ENCODE peak calls at places on chromosomes 1 and 21, in eight cellular contexts. One of them, this sample, is unnamed.

GRCh38 chr1:201702936-201703335 is 126.0 kb upstream of the IPO9 start:
- DNase-seq in WERI-Rb-1: peak
- DNase-seq in body of pancreas: peak
- DNase-seq in right lobe of liver: no peak
- DNase-seq in brain microvascular endothelial cell: no peak
- DNase-seq in A673: no peak
- DNase-seq in kidney: no peak
- DNase-seq in ascending aorta: no peak
- DNase-seq in this sample: peak

GRCh38 chr1:153730468-153730988 is 2.7 kb downstream of the INTS3 start:
- DNase-seq in WERI-Rb-1: no peak
- DNase-seq in body of pancreas: no peak
- DNase-seq in right lobe of liver: no peak
- DNase-seq in brain microvascular endothelial cell: no peak
- DNase-seq in A673: no peak
- DNase-seq in kidney: no peak
- DNase-seq in ascending aorta: no peak
- DNase-seq in this sample: no peak

GRCh38 chr1:103180660-103181059 is 72.3 kb upstream of the COL11A1 start:
- DNase-seq in WERI-Rb-1: no peak
- DNase-seq in body of pancreas: no peak
- DNase-seq in right lobe of liver: no peak
- DNase-seq in brain microvascular endothelial cell: peak
- DNase-seq in A673: peak
- DNase-seq in kidney: no peak
- DNase-seq in ascending aorta: no peak
- DNase-seq in this sample: no peak

GRCh38 chr21:31872452-31873274 is at the start of gene HUNK:
- DNase-seq in WERI-Rb-1: peak
- DNase-seq in body of pancreas: peak
- DNase-seq in right lobe of liver: peak
- DNase-seq in brain microvascular endothelial cell: peak
- DNase-seq in A673: peak
- DNase-seq in kidney: peak
- DNase-seq in ascending aorta: no peak
- DNase-seq in this sample: peak

GRCh38 chr1:6010554-6010953 is 18.3 kb upstream of the NPHP4 start:
- DNase-seq in WERI-Rb-1: no peak
- DNase-seq in body of pancreas: no peak
- DNase-seq in right lobe of liver: no peak
- DNase-seq in brain microvascular endothelial cell: no peak
- DNase-seq in A673: no peak
- DNase-seq in kidney: peak
- DNase-seq in ascending aorta: no peak
- DNase-seq in this sample: no peak

GRCh38 chr1:34280509-34280908 is 103.8 kb downstream of the C1orf94 start:
- DNase-seq in WERI-Rb-1: no peak
- DNase-seq in body of pancreas: no peak
- DNase-seq in right lobe of liver: no peak
- DNase-seq in brain microvascular endothelial cell: no peak
- DNase-seq in A673: no peak
- DNase-seq in kidney: no peak
- DNase-seq in ascending aorta: no peak
- DNase-seq in this sample: no peak

GRCh38 chr1:115969509-115969908 is 6.8 kb upstream of the SLC22A15 start:
- DNase-seq in WERI-Rb-1: peak
- DNase-seq in body of pancreas: no peak
- DNase-seq in right lobe of liver: no peak
- DNase-seq in brain microvascular endothelial cell: no peak
- DNase-seq in A673: peak
- DNase-seq in kidney: no peak
- DNase-seq in ascending aorta: no peak
- DNase-seq in this sample: peak

GRCh38 chr1:212566522-212567479 is 41.8 kb upstream of the ATF3 start:
- DNase-seq in WERI-Rb-1: no peak
- DNase-seq in body of pancreas: peak
- DNase-seq in right lobe of liver: peak
- DNase-seq in brain microvascular endothelial cell: no peak
- DNase-seq in A673: peak
- DNase-seq in kidney: no peak
- DNase-seq in ascending aorta: no peak
- DNase-seq in this sample: no peak

GRCh38 chr1:29782846-29783500 is 546.7 kb downstream of the PTPRU start:
- DNase-seq in WERI-Rb-1: no peak
- DNase-seq in body of pancreas: no peak
- DNase-seq in right lobe of liver: no peak
- DNase-seq in brain microvascular endothelial cell: no peak
- DNase-seq in A673: no peak
- DNase-seq in kidney: no peak
- DNase-seq in ascending aorta: no peak
- DNase-seq in this sample: no peak

GRCh38 chr1:84353665-84354064 is 44.6 kb upstream of the DNASE2B start:
- DNase-seq in WERI-Rb-1: no peak
- DNase-seq in body of pancreas: no peak
- DNase-seq in right lobe of liver: no peak
- DNase-seq in brain microvascular endothelial cell: no peak
- DNase-seq in A673: peak
- DNase-seq in kidney: no peak
- DNase-seq in ascending aorta: no peak
- DNase-seq in this sample: no peak

GRCh38 chr1:45677751-45678245 is 8.5 kb downstream of the GPBP1L1 start:
- DNase-seq in WERI-Rb-1: no peak
- DNase-seq in body of pancreas: no peak
- DNase-seq in right lobe of liver: no peak
- DNase-seq in brain microvascular endothelial cell: no peak
- DNase-seq in A673: no peak
- DNase-seq in kidney: no peak
- DNase-seq in ascending aorta: no peak
- DNase-seq in this sample: no peak

GRCh38 chr1:118223426-118223825 is 38.4 kb upstream of the SPAG17 start:
- DNase-seq in WERI-Rb-1: peak
- DNase-seq in body of pancreas: no peak
- DNase-seq in right lobe of liver: no peak
- DNase-seq in brain microvascular endothelial cell: peak
- DNase-seq in A673: peak
- DNase-seq in kidney: no peak
- DNase-seq in ascending aorta: no peak
- DNase-seq in this sample: peak

GRCh38 chr1:54275349-54275748 is 75.4 kb downstream of the MRPL37 start:
- DNase-seq in WERI-Rb-1: no peak
- DNase-seq in body of pancreas: peak
- DNase-seq in right lobe of liver: peak
- DNase-seq in brain microvascular endothelial cell: no peak
- DNase-seq in A673: no peak
- DNase-seq in kidney: peak
- DNase-seq in ascending aorta: peak
- DNase-seq in this sample: peak

GRCh38 chr1:96096138-96097011 is 625.2 kb upstream of the PTBP2 start:
- DNase-seq in WERI-Rb-1: no peak
- DNase-seq in body of pancreas: no peak
- DNase-seq in right lobe of liver: no peak
- DNase-seq in brain microvascular endothelial cell: no peak
- DNase-seq in A673: no peak
- DNase-seq in kidney: no peak
- DNase-seq in ascending aorta: no peak
- DNase-seq in this sample: no peak

GRCh38 chr1:78036450-78036849 is 9.3 kb upstream of the GIPC2 start:
- DNase-seq in WERI-Rb-1: no peak
- DNase-seq in body of pancreas: no peak
- DNase-seq in right lobe of liver: no peak
- DNase-seq in brain microvascular endothelial cell: no peak
- DNase-seq in A673: no peak
- DNase-seq in kidney: no peak
- DNase-seq in ascending aorta: no peak
- DNase-seq in this sample: no peak

GRCh38 chr1:231213831-231214573 is 27.0 kb upstream of the GNPAT start:
- DNase-seq in WERI-Rb-1: no peak
- DNase-seq in body of pancreas: no peak
- DNase-seq in right lobe of liver: no peak
- DNase-seq in brain microvascular endothelial cell: no peak
- DNase-seq in A673: no peak
- DNase-seq in kidney: no peak
- DNase-seq in ascending aorta: no peak
- DNase-seq in this sample: no peak

GRCh38 chr1:32659581-32659980 is 8.6 kb downstream of the RBBP4 start:
- DNase-seq in WERI-Rb-1: no peak
- DNase-seq in body of pancreas: no peak
- DNase-seq in right lobe of liver: no peak
- DNase-seq in brain microvascular endothelial cell: no peak
- DNase-seq in A673: no peak
- DNase-seq in kidney: no peak
- DNase-seq in ascending aorta: no peak
- DNase-seq in this sample: no peak

GRCh38 chr1:117587479-117588356 is 18.1 kb upstream of the TENT5C start:
- DNase-seq in WERI-Rb-1: no peak
- DNase-seq in body of pancreas: no peak
- DNase-seq in right lobe of liver: no peak
- DNase-seq in brain microvascular endothelial cell: no peak
- DNase-seq in A673: no peak
- DNase-seq in kidney: no peak
- DNase-seq in ascending aorta: no peak
- DNase-seq in this sample: no peak

GRCh38 chr1:169102567-169102966 is 3.9 kb upstream of the ATP1B1 start:
- DNase-seq in WERI-Rb-1: no peak
- DNase-seq in body of pancreas: no peak
- DNase-seq in right lobe of liver: no peak
- DNase-seq in brain microvascular endothelial cell: peak
- DNase-seq in A673: peak
- DNase-seq in kidney: peak
- DNase-seq in ascending aorta: no peak
- DNase-seq in this sample: no peak

GRCh38 chr1:17185485-17185860 is 19.5 kb upstream of the PADI1 start:
- DNase-seq in WERI-Rb-1: no peak
- DNase-seq in body of pancreas: no peak
- DNase-seq in right lobe of liver: no peak
- DNase-seq in brain microvascular endothelial cell: no peak
- DNase-seq in A673: no peak
- DNase-seq in kidney: peak
- DNase-seq in ascending aorta: no peak
- DNase-seq in this sample: no peak
- H3K27ac ChIP-seq in WERI-Rb-1: no peak
- H3K27ac ChIP-seq in body of pancreas: no peak
- H3K27ac ChIP-seq in right lobe of liver: no peak
- H3K27ac ChIP-seq in brain microvascular endothelial cell: no peak
- H3K27ac ChIP-seq in A673: no peak
- H3K27ac ChIP-seq in kidney: no peak
- H3K27ac ChIP-seq in ascending aorta: no peak
- H3K27ac ChIP-seq in this sample: no peak

GRCh38 chr1:228791782-228792181 is 56.5 kb downstream of the RHOU start:
- DNase-seq in WERI-Rb-1: no peak
- DNase-seq in body of pancreas: no peak
- DNase-seq in right lobe of liver: no peak
- DNase-seq in brain microvascular endothelial cell: no peak
- DNase-seq in A673: no peak
- DNase-seq in kidney: no peak
- DNase-seq in ascending aorta: no peak
- DNase-seq in this sample: no peak
- TF ChIP-seq CTCF in WERI-Rb-1: no peak
- TF ChIP-seq CTCF in body of pancreas: no peak
- TF ChIP-seq CTCF in right lobe of liver: no peak
- TF ChIP-seq CTCF in brain microvascular endothelial cell: no peak
- TF ChIP-seq CTCF in A673: no peak
- TF ChIP-seq CTCF in kidney: no peak
- TF ChIP-seq CTCF in ascending aorta: no peak
- TF ChIP-seq CTCF in this sample: no peak

DNA sequence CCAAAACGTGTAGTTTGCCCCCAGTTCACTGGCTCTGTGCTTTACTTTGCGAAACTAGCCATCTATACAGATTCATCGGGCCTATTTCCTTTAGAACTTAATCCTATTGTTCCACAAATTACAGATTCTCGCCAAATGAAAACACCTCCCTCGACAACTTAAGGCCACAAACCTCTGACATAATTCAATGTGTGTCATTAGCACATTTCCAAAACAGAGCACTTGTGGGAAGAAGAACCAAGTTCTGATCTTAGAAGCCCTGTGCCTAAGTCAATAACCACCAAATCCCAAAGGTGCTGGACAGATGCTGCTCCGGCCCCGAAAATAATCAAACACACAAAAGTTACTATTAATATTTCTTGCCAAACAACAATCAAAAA is 93.9 kb downstream of the SLC45A1 start:
- DNase-seq in WERI-Rb-1: no peak
- DNase-seq in body of pancreas: no peak
- DNase-seq in right lobe of liver: no peak
- DNase-seq in brain microvascular endothelial cell: no peak
- DNase-seq in A673: peak
- DNase-seq in kidney: no peak
- DNase-seq in ascending aorta: no peak
- DNase-seq in this sample: no peak
- H3K27ac ChIP-seq in WERI-Rb-1: no peak
- H3K27ac ChIP-seq in body of pancreas: peak
- H3K27ac ChIP-seq in right lobe of liver: peak
- H3K27ac ChIP-seq in brain microvascular endothelial cell: peak
- H3K27ac ChIP-seq in A673: peak
- H3K27ac ChIP-seq in kidney: peak
- H3K27ac ChIP-seq in ascending aorta: peak
- H3K27ac ChIP-seq in this sample: no peak

GRCh38 chr1:150236614-150236934 is 662 bp upstream of the ANP32E start:
- DNase-seq in WERI-Rb-1: no peak
- DNase-seq in body of pancreas: no peak
- DNase-seq in right lobe of liver: no peak
- DNase-seq in brain microvascular endothelial cell: no peak
- DNase-seq in A673: no peak
- DNase-seq in kidney: no peak
- DNase-seq in ascending aorta: no peak
- DNase-seq in this sample: no peak

GRCh38 chr1:150235852-150236613 is at the start of gene ANP32E:
- DNase-seq in WERI-Rb-1: peak
- DNase-seq in body of pancreas: peak
- DNase-seq in right lobe of liver: peak
- DNase-seq in brain microvascular endothelial cell: peak
- DNase-seq in A673: peak
- DNase-seq in kidney: peak
- DNase-seq in ascending aorta: peak
- DNase-seq in this sample: peak

GRCh38 chr1:150234647-150235435 is 1.1 kb downstream of the ANP32E start:
- DNase-seq in WERI-Rb-1: peak
- DNase-seq in body of pancreas: peak
- DNase-seq in right lobe of liver: peak
- DNase-seq in brain microvascular endothelial cell: peak
- DNase-seq in A673: peak
- DNase-seq in kidney: peak
- DNase-seq in ascending aorta: peak
- DNase-seq in this sample: peak

GRCh38 chr1:150234309-150234646 is 1.6 kb downstream of the ANP32E start:
- DNase-seq in WERI-Rb-1: no peak
- DNase-seq in body of pancreas: no peak
- DNase-seq in right lobe of liver: no peak
- DNase-seq in brain microvascular endothelial cell: no peak
- DNase-seq in A673: no peak
- DNase-seq in kidney: no peak
- DNase-seq in ascending aorta: no peak
- DNase-seq in this sample: no peak

DNA sequence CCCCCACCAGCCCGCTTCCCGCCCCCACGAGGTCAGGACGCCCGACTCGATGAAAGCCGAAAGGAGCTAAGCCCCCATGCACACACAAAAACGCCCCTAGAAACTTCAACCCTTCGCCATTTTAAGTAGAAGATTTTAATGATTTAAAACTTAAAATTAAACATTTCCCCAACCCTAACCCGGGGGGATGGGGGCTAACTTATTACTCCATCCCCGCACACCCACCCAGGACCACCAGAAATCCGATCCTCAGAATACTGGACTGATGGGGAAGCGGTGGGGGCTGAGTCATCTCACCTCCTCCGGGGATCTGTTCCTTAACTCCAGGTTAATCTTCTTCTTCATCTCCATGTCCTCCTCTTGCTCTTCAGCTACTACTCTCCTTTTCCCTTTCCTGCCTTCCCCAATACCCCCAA is 468 bp downstream of the ANP32E start:
- DNase-seq in WERI-Rb-1: peak
- DNase-seq in body of pancreas: peak
- DNase-seq in right lobe of liver: no peak
- DNase-seq in brain microvascular endothelial cell: no peak
- DNase-seq in A673: peak
- DNase-seq in kidney: no peak
- DNase-seq in ascending aorta: no peak
- DNase-seq in this sample: no peak
- TF ChIP-seq CTCF in WERI-Rb-1: peak
- TF ChIP-seq CTCF in body of pancreas: no peak
- TF ChIP-seq CTCF in right lobe of liver: no peak
- TF ChIP-seq CTCF in brain microvascular endothelial cell: no peak
- TF ChIP-seq CTCF in A673: no peak
- TF ChIP-seq CTCF in kidney: no peak
- TF ChIP-seq CTCF in ascending aorta: no peak
- TF ChIP-seq CTCF in this sample: no peak

This sample was measured in endodermal cell.